ENCODE peak calls at places on chromosome 9, in six cellular contexts. I is mesenchymal stem cell, P is H9, L is IMR-90, V is H1, Y is trophoblast cell. O is an unnamed sample.

GRCh38 chr9:109856785-109857184 is 76.8 kb downstream of the PALM2AKAP2 start:
- DNase-seq in I (no peak), P (peak), V (no peak), Y (no peak), L (peak), O (no peak)

GRCh38 chr9:133237271-133237731 is 28.3 kb upstream of the OBP2B start:
- DNase-seq in I (peak), V (peak), P (peak), L (no peak), Y (no peak), O (no peak)

GRCh38 chr9:126373241-126373640 is 46.6 kb downstream of the MVB12B start:
- DNase-seq in V (no peak), I (no peak), L (peak), Y (peak), P (no peak), O (no peak)

GRCh38 chr9:90035471-90035870 is 430.7 kb downstream of the GADD45G start:
- DNase-seq in V (no peak), P (no peak), L (no peak), I (no peak), Y (no peak), O (no peak)

GRCh38 chr9:23820731-23821399 is 5.2 kb downstream of the ELAVL2 start:
- DNase-seq in I (no peak), Y (no peak), V (peak), P (peak), L (no peak), O (no peak)

GRCh38 chr9:120852240-120853018 is 9.7 kb upstream of the PSMD5 start:
- DNase-seq in I (no peak), L (peak), P (no peak), V (no peak), Y (no peak), O (no peak)

GRCh38 chr9:134165357-134166315 is 1.3 kb upstream of the RNU6ATAC start:
- DNase-seq in I (peak), V (no peak), P (no peak), Y (no peak), L (peak), O (no peak)

GRCh38 chr9:110016340-110016739 is 191.6 kb downstream of the C9orf152 start:
- DNase-seq in I (peak), L (peak), Y (peak), P (no peak), V (no peak), O (no peak)

GRCh38 chr9:127723450-127723849 is 7.6 kb downstream of the TTC16 start:
- DNase-seq in V (no peak), P (no peak), L (peak), Y (no peak), I (no peak), O (no peak)

GRCh38 chr9:128073260-128073886 is 5.3 kb downstream of the SLC25A25 start:
- DNase-seq in V (no peak), P (no peak), L (peak), Y (no peak), I (peak), O (no peak)

GRCh38 chr9:70060148-70060882 is 16.7 kb downstream of the MAMDC2 start:
- DNase-seq in V (no peak), I (no peak), P (no peak), Y (no peak), L (no peak), O (no peak)

DNA sequence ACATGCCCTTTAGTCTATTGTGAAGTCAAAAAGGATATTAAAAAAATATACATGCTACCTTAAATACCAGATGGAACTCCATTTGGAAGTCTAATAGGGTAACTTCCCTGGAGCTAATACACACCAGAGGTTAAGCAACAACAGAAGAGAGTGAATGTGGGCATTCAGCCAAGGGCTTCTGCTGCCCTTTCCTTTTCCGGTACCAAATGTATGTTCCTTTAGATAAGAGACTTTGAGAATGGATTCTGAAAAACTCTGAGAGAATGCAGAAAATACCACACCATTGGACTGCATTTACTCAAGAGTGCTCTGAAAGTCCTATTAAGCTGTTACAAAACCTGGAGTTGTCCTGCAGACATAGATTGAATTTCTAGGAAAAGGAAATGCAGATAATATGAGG is 23.8 kb upstream of the TRPM3 start:
- DNase-seq in L (no peak), V (no peak), Y (no peak), P (no peak), I (no peak), O (no peak)
- H4K91ac ChIP-seq in L (no peak), V (no peak), Y (no peak), P (no peak), I (no peak), O (no peak)

GRCh38 chr9:32385885-32386283 is 1.4 kb downstream of the ACO1 start:
- DNase-seq in P (no peak), V (no peak), L (no peak), I (no peak), Y (no peak), O (no peak)

GRCh38 chr9:32384364-32385134 is at the start of gene ACO1:
- DNase-seq in Y (peak), I (peak), V (peak), P (peak), L (peak), O (peak)

GRCh38 chr9:32382582-32383320 is 1.7 kb upstream of the ACO1 start:
- DNase-seq in I (no peak), Y (no peak), P (no peak), V (no peak), L (no peak), O (no peak)

GRCh38 chr9:32385135-32385884 is 867 bp downstream of the ACO1 start:
- DNase-seq in V (no peak), I (no peak), Y (no peak), P (no peak), L (peak), O (no peak)

GRCh38 chr9:32384002-32384363 is 460 bp upstream of the ACO1 start:
- DNase-seq in P (no peak), I (no peak), L (no peak), Y (no peak), V (no peak), O (no peak)
- H3K18ac ChIP-seq in P (no peak), I (peak), L (peak), Y (no peak), V (no peak), O (peak)

GRCh38 chr9:129725841-129726251 is 27.0 kb downstream of the PTGES start:
- DNase-seq in I (no peak), Y (no peak), L (peak), P (no peak), V (no peak), O (no peak)
- H3K27ac ChIP-seq in I (no peak), Y (no peak), L (peak), P (no peak), V (no peak), O (no peak)

GRCh38 chr9:35606138-35606504 is 1.1 kb downstream of the TESK1 start:
- DNase-seq in P (no peak), I (peak), L (no peak), V (no peak), Y (no peak), O (no peak)
- H4K91ac ChIP-seq in P (no peak), I (no peak), L (no peak), V (no peak), Y (no peak), O (no peak)